ENCODE peak calls at places on chromosomes 3 and 15, in nine cellular contexts. M is cardiac muscle cell; P is naive thymus-derived CD4-positive, alpha-beta T cell; L is aorta; Z is thyroid gland; R is NT2/D1; V is left ventricle myocardium inferior; Q is mucosa of descending colon; T is right lobe of liver. O is an unnamed sample.
A peak's percentile ranks its signal among the peaks of the same experiment; 100 is the strongest.

GRCh38 chr3:40691598-40691905 is 166.8 kb downstream of the ZNF621 start:
- DNase-seq in Q (peak; percentile 23), M (no peak), T (no peak), L (no peak), P (no peak), R (no peak), Z (peak; percentile 76), V (no peak), O (no peak)

GRCh38 chr3:157865449-157865862 is 240.8 kb downstream of the SHOX2 start:
- DNase-seq in L (no peak), T (no peak), M (peak; percentile 9), R (peak; percentile 25), Z (no peak), V (no peak), P (no peak), Q (peak; percentile 64), O (peak; percentile 4)

GRCh38 chr3:191775451-191776233 is 314.7 kb downstream of the PYDC2 start:
- DNase-seq in P (no peak), L (no peak), T (no peak), M (no peak), R (no peak), Z (no peak), Q (no peak), V (no peak), O (no peak)

GRCh38 chr3:52367891-52368880 is 52.1 kb downstream of the DNAH1 start:
- DNase-seq in T (no peak), L (no peak), V (no peak), P (no peak), Z (no peak), Q (no peak), M (no peak), R (no peak), O (peak; percentile 16)

GRCh38 chr3:134161817-134162396 is 88.8 kb downstream of the RYK start:
- DNase-seq in M (no peak), T (no peak), Q (no peak), P (no peak), R (no peak), L (no peak), V (no peak), Z (no peak), O (no peak)

GRCh38 chr15:73240864-73241499 is 127.8 kb downstream of the HCN4 start:
- DNase-seq in P (peak; percentile 53), Q (peak; percentile 91), R (peak; percentile 68), V (peak; percentile 18), Z (peak; percentile 78), M (peak; percentile 70), T (no peak), L (peak; percentile 77), O (peak; percentile 92)

GRCh38 chr15:91521996-91522395 is 331.5 kb upstream of the SLCO3A1 start:
- DNase-seq in Z (no peak), Q (no peak), P (no peak), T (no peak), R (no peak), L (no peak), V (no peak), M (no peak), O (no peak)

GRCh38 chr3:60461199-60461598 is 790.1 kb downstream of the FHIT start:
- DNase-seq in P (no peak), L (no peak), T (no peak), Q (no peak), V (no peak), M (no peak), R (no peak), Z (no peak), O (no peak)

GRCh38 chr3:189841474-189842205 is 210.5 kb downstream of the TP63 start:
- DNase-seq in P (no peak), Q (no peak), V (no peak), R (no peak), L (no peak), M (no peak), T (no peak), Z (no peak), O (no peak)

GRCh38 chr3:76753599-76753998 is 286.3 kb upstream of the ROBO2 start:
- DNase-seq in P (no peak), R (no peak), Z (no peak), L (no peak), V (no peak), T (no peak), M (peak; percentile 16), Q (no peak), O (no peak)

GRCh38 chr3:54191997-54192396 is 69.6 kb downstream of the CACNA2D3 start:
- DNase-seq in T (no peak), P (no peak), Z (no peak), Q (no peak), R (no peak), M (no peak), V (no peak), L (no peak), O (no peak)
- H3K4me1 ChIP-seq in T (no peaks in the 10 kb centered on the region), P (no peaks in the 10 kb centered on the region), Z (no peaks in the 10 kb centered on the region), Q (no peaks in the 10 kb centered on the region), R (peaks cover 3% of the 10 kb centered on the region), M (no peaks in the 10 kb centered on the region), V (no peaks in the 10 kb centered on the region), L (no peaks in the 10 kb centered on the region), O (no peaks in the 10 kb centered on the region)

GRCh38 chr15:24976932-24977331 is 22.1 kb downstream of the SNRPN start:
- DNase-seq in M (no peak), R (no peak), V (no peak), L (no peak), Q (no peak), Z (no peak), P (no peak), T (no peak), O (no peak)

GRCh38 chr15:24977686-24978085 is 22.9 kb downstream of the SNRPN start:
- DNase-seq in P (no peak), V (no peak), L (no peak), T (no peak), Q (no peak), Z (no peak), M (no peak), R (no peak), O (no peak)

GRCh38 chr15:24971052-24971451 is 16.3 kb downstream of the SNRPN start:
- DNase-seq in P (no peak), R (no peak), M (no peak), T (no peak), L (no peak), Q (no peak), Z (no peak), V (no peak), O (no peak)

GRCh38 chr15:24966364-24967103 is 11.7 kb downstream of the SNRPN start:
- DNase-seq in P (no peak), R (no peak), Q (no peak), M (no peak), V (no peak), Z (no peak), L (no peak), T (no peak), O (no peak)

DNA sequence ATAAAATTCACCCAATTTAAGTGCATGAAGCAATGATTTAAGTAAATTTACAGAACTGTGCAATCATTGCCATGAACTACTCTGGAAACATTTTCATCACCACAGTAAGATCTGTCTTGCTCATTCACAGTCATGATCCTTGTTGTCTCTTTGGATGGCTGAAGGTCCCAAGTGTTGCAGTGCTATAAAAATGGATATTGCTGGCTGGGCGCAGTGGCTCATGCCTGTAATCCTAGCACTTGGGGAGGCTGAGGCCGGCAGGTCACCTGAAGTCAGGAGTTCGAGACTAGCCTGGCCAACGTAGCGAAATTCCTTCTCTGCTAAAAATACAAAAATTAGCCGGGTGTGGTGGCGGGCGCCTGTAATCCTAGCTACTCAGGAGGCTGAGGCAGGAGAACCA is 17.0 kb downstream of the SNRPN start:
- DNase-seq in L (no peak), P (no peak), V (no peak), R (no peak), Z (no peak), T (no peak), M (no peak), Q (no peak), O (no peak)
- H3K36me3 ChIP-seq in L (peaks cover 3% of the 10 kb centered on the region), P (peaks cover 87% of the 10 kb centered on the region), V (peaks cover 100% of the 10 kb centered on the region), R (peaks cover 78% of the 10 kb centered on the region), Z (peaks cover 62% of the 10 kb centered on the region), T (peaks cover 7% of the 10 kb centered on the region), M (peaks cover 38% of the 10 kb centered on the region), Q (no peaks in the 10 kb centered on the region), O (no peaks in the 10 kb centered on the region)

DNA sequence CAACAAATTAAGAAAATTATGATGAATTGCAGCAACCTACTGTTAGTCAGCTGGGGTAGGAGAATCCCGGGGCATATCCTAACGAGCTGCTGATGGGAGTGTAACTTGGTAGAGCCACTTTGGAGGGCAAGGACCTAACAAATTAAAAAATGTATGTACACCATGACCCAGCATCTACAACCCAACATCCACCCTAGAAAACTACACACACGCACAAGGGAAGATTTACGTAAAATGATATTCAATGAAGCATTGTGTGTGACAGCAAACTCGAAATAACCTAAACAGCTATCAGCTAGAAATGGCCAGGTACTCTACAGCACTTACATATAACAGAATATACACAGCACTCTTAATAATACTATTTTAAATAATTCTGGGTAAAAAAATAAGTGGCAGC is 1.8 kb downstream of the BCL2A1 start:
- DNase-seq in R (no peak), P (no peak), Z (no peak), L (no peak), M (no peak), T (no peak), V (no peak), Q (no peak), O (no peak)
- H3K4me3 ChIP-seq in R (no peak overlapping the region), P (peak overlapping the region; percentile 38), Z (no peak overlapping the region), L (no peak overlapping the region), M (no peak overlapping the region), T (no peak overlapping the region), V (no peak overlapping the region), Q (no peak overlapping the region), O (no peak overlapping the region)

DNA sequence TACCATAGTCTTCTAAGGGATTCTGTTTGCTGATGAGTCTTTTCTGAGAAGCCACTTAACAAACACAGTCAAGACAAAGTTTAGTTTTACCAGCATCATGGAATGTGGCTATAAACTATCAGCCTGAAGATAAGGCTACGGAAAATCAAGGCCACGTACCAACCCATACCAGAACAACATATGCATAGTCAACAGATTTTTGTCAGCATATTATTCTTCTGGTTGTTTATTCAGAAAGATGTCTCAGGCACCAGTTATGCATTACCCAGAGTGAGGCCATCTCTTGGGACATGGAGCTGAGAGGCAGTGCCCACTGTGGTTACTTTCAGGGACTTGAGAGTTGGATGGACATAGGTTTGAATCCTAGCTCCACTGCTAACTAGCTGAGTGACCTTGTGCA is 60.4 kb downstream of the SOX2 start:
- DNase-seq in Z (no peak), Q (no peak), P (no peak), V (no peak), L (no peak), M (no peak), R (no peak), T (no peak), O (no peak)
- H3K4me1 ChIP-seq in Z (no peaks in the 10 kb centered on the region), Q (no peaks in the 10 kb centered on the region), P (no peaks in the 10 kb centered on the region), V (no peaks in the 10 kb centered on the region), L (no peaks in the 10 kb centered on the region), M (no peaks in the 10 kb centered on the region), R (no peaks in the 10 kb centered on the region), T (no peaks in the 10 kb centered on the region), O (no peaks in the 10 kb centered on the region)

DNA sequence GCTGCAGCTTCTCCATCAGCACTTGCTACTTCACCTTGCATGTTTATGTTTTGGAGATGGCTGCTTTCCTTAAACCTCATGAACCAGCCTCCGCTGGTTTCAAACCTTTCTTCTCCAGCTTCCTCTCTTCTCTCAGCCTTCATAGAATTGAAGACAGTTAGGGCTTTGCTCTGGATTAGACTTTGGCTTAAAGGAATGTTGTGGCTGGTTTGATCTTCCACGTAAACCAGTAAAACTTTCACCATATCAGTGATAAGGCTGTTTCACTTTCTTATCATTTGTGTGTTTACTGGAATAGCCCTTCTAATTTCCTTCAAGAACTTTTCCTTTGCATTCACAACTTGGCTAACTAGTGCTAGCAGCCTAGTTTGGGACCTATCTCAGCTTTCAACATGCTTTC is 11.7 kb upstream of the GNAT1 start:
- DNase-seq in Q (no peak), L (no peak), V (no peak), R (no peak), T (no peak), Z (no peak), P (no peak), M (no peak), O (no peak)
- H3K36me3 ChIP-seq in Q (no peaks in the 10 kb centered on the region), L (no peaks in the 10 kb centered on the region), V (peaks cover 6% of the 10 kb centered on the region), R (peaks cover 44% of the 10 kb centered on the region), T (no peaks in the 10 kb centered on the region), Z (peaks cover 6% of the 10 kb centered on the region), P (no peaks in the 10 kb centered on the region), M (no peaks in the 10 kb centered on the region), O (no peaks in the 10 kb centered on the region)

O was measured in HAP-1.